ENCODE peak calls at places on chromosome 11, in eight cellular contexts. C is neuronal stem cell; V is naive thymus-derived CD4-positive, alpha-beta T cell; Z is HepG2; M is cardiac muscle cell; X is stimulated activated CD4-positive, alpha-beta T cell treated with anti-CD3 and anti-CD28 coated beads, TNF-alpha, amount 100 ng/mL, for 4 hours; S is T-cell; F is choroid plexus epithelial cell. K is an unnamed sample.

GRCh38 chr11:15927196-15927865 is 429.0 kb downstream of the SOX6 start:
- DNase-seq in C (no peak), V (no peak), Z (no peak), M (no peak), X (no peak), S (no peak), F (no peak), K (no peak)

GRCh38 chr11:8373519-8374432 is 110.1 kb upstream of the LMO1 start:
- DNase-seq in C (no peak), V (no peak), Z (no peak), M (no peak), X (no peak), S (no peak), F (no peak), K (no peak)

GRCh38 chr11:73392108-73393010 is 16.2 kb downstream of the RELT start:
- DNase-seq in C (no peak), V (no peak), Z (no peak), M (no peak), X (no peak), S (no peak), F (no peak), K (no peak)

GRCh38 chr11:102313225-102313940 is 3.9 kb upstream of the BIRC3 start:
- DNase-seq in C (no peak), V (no peak), Z (no peak), M (no peak), X (no peak), S (no peak), F (peak), K (no peak)

GRCh38 chr11:111416231-111416960 is 37.3 kb upstream of the POU2AF1 start:
- DNase-seq in C (no peak), V (no peak), Z (no peak), M (no peak), X (no peak), S (no peak), F (no peak), K (no peak)

GRCh38 chr11:92770981-92771380 is 198.5 kb upstream of the MTNR1B start:
- DNase-seq in C (no peak), V (no peak), Z (no peak), M (no peak), X (no peak), S (no peak), F (no peak), K (no peak)

GRCh38 chr11:69245491-69246345 is 48.2 kb upstream of the MYEOV start:
- DNase-seq in C (no peak), V (no peak), Z (no peak), M (no peak), X (no peak), S (no peak), F (no peak), K (no peak)

GRCh38 chr11:96254087-96254486 is 88.9 kb downstream of the MAML2 start:
- DNase-seq in C (no peak), V (peak), Z (peak), M (peak), X (no peak), S (no peak), F (peak), K (no peak)

GRCh38 chr11:86735462-86736302 is 63.3 kb upstream of the ME3 start:
- DNase-seq in C (no peak), V (no peak), Z (no peak), M (no peak), X (no peak), S (no peak), F (peak), K (no peak)

GRCh38 chr11:107778839-107779517 is 67.1 kb upstream of the SLN start:
- DNase-seq in C (no peak), V (no peak), Z (no peak), M (no peak), X (no peak), S (no peak), F (no peak), K (no peak)

GRCh38 chr11:73980001-73980960 is 2.4 kb downstream of the UCP2 start:
- DNase-seq in C (no peak), V (peak), Z (peak), M (no peak), X (peak), S (peak), F (peak), K (peak)

GRCh38 chr11:64762916-64763803 is 3.4 kb upstream of the PYGM start:
- DNase-seq in C (no peak), V (peak), Z (no peak), M (peak), X (no peak), S (no peak), F (peak), K (no peak)

GRCh38 chr11:3056296-3057068 is 741 bp downstream of the CARS1 start:
- DNase-seq in C (no peak), V (no peak), Z (no peak), M (no peak), X (no peak), S (no peak), F (no peak), K (no peak)

GRCh38 chr11:59180168-59180567 is 8.2 kb downstream of the DTX4 start:
- DNase-seq in C (no peak), V (no peak), Z (no peak), M (no peak), X (no peak), S (no peak), F (no peak), K (no peak)

GRCh38 chr11:111299111-111300026 is 1.0 kb downstream of the POU2AF3 start:
- DNase-seq in C (peak), V (no peak), Z (peak), M (peak), X (no peak), S (no peak), F (peak), K (no peak)

GRCh38 chr11:44899959-44900358 is 50.7 kb downstream of the TP53I11 start:
- DNase-seq in C (no peak), V (peak), Z (peak), M (peak), X (no peak), S (peak), F (peak), K (no peak)

GRCh38 chr11:58594826-58595225 is 16.0 kb downstream of the ZFP91 start:
- DNase-seq in C (no peak), V (no peak), Z (no peak), M (no peak), X (no peak), S (no peak), F (no peak), K (no peak)

GRCh38 chr11:69297926-69298777 is 4.2 kb downstream of the MYEOV start:
- DNase-seq in C (no peak), V (peak), Z (peak), M (no peak), X (no peak), S (peak), F (peak), K (no peak)

GRCh38 chr11:102666331-102666957 is 39.1 kb downstream of the MMP27 start:
- DNase-seq in C (peak), V (peak), Z (peak), M (peak), X (no peak), S (no peak), F (peak), K (no peak)

GRCh38 chr11:108947654-108948570 is 283.0 kb downstream of the DDX10 start:
- DNase-seq in C (no peak), V (no peak), Z (no peak), M (no peak), X (no peak), S (no peak), F (peak), K (no peak)

GRCh38 chr11:132080121-132080520 is 709.7 kb downstream of the NTM start:
- DNase-seq in C (no peak), V (no peak), Z (no peak), M (no peak), X (no peak), S (no peak), F (no peak), K (no peak)

GRCh38 chr11:3123316-3123715 is 41.8 kb downstream of the OSBPL5 start:
- DNase-seq in C (no peak), V (no peak), Z (no peak), M (no peak), X (no peak), S (no peak), F (no peak), K (no peak)

GRCh38 chr11:61542024-61542461 is 33.5 kb downstream of the LRRC10B start:
- DNase-seq in C (no peak), V (no peak), Z (no peak), M (peak), X (no peak), S (no peak), F (peak), K (no peak)

GRCh38 chr11:77418155-77418980 is 55.5 kb downstream of the PAK1 start:
- DNase-seq in C (no peak), V (no peak), Z (no peak), M (no peak), X (no peak), S (no peak), F (no peak), K (no peak)

GRCh38 chr11:3195251-3196160 is 23.1 kb downstream of the MRGPRG start:
- DNase-seq in C (no peak), V (no peak), Z (peak), M (peak), X (no peak), S (no peak), F (no peak), K (no peak)

GRCh38 chr11:91209751-91210150 is 986.9 kb upstream of the CHORDC1 start:
- DNase-seq in C (no peak), V (no peak), Z (no peak), M (no peak), X (no peak), S (no peak), F (peak), K (no peak)

GRCh38 chr11:47354913-47355282 is 2.4 kb upstream of the MYBPC3 start:
- DNase-seq in C (no peak), V (no peak), Z (no peak), M (no peak), X (no peak), S (no peak), F (peak), K (no peak)

GRCh38 chr11:34111722-34112270 is 6.4 kb downstream of the NAT10 start:
- DNase-seq in C (no peak), V (no peak), Z (no peak), M (peak), X (no peak), S (no peak), F (no peak), K (no peak)

GRCh38 chr11:78030429-78031325 is 7.6 kb upstream of the KCTD14 start:
- DNase-seq in C (no peak), V (no peak), Z (peak), M (peak), X (no peak), S (no peak), F (peak), K (no peak)

GRCh38 chr11:28673687-28674431 is 565.7 kb downstream of the METTL15 start:
- DNase-seq in C (no peak), V (no peak), Z (no peak), M (no peak), X (no peak), S (no peak), F (no peak), K (no peak)